ENCODE peak calls at places on chromosomes 6 and 20, in nine cellular contexts. One of them, this sample, is unnamed.

GRCh38 chr20:20864346-20865096 is 152.1 kb upstream of the RALGAPA2 start:
- DNase-seq in uterus: no peak
- DNase-seq in sigmoid colon: no peak
- DNase-seq in dorsolateral prefrontal cortex: no peak
- DNase-seq in cardiac muscle cell: peak; percentile 6
- DNase-seq in tibial nerve: no peak
- DNase-seq in ovary: no peak
- DNase-seq in keratinocyte: no peak
- DNase-seq in OCI-LY7: no peak
- DNase-seq in this sample: no peak

GRCh38 chr6:36805107-36805797 is 34.0 kb downstream of the CPNE5 start:
- DNase-seq in ovary: no peak
- DNase-seq in tibial nerve: no peak
- DNase-seq in keratinocyte: no peak
- DNase-seq in dorsolateral prefrontal cortex: no peak
- DNase-seq in sigmoid colon: no peak
- DNase-seq in cardiac muscle cell: no peak
- DNase-seq in uterus: no peak
- DNase-seq in OCI-LY7: no peak
- DNase-seq in this sample: no peak

GRCh38 chr6:14887986-14888574 is 357.8 kb upstream of the JARID2 start:
- DNase-seq in ovary: no peak
- DNase-seq in cardiac muscle cell: no peak
- DNase-seq in tibial nerve: no peak
- DNase-seq in keratinocyte: no peak
- DNase-seq in sigmoid colon: no peak
- DNase-seq in uterus: no peak
- DNase-seq in OCI-LY7: no peak
- DNase-seq in dorsolateral prefrontal cortex: no peak
- DNase-seq in this sample: no peak

GRCh38 chr6:53369876-53370515 is 21.2 kb upstream of the ELOVL5 start:
- DNase-seq in cardiac muscle cell: no peak
- DNase-seq in uterus: no peak
- DNase-seq in sigmoid colon: no peak
- DNase-seq in ovary: no peak
- DNase-seq in OCI-LY7: no peak
- DNase-seq in tibial nerve: no peak
- DNase-seq in keratinocyte: no peak
- DNase-seq in dorsolateral prefrontal cortex: no peak
- DNase-seq in this sample: no peak

GRCh38 chr6:35139924-35140524 is 1.1 kb downstream of the TCP11 start:
- DNase-seq in cardiac muscle cell: peak; percentile 88
- DNase-seq in sigmoid colon: peak; percentile 74
- DNase-seq in OCI-LY7: peak; percentile 79
- DNase-seq in dorsolateral prefrontal cortex: peak; percentile 55
- DNase-seq in keratinocyte: no peak
- DNase-seq in uterus: peak; percentile 57
- DNase-seq in tibial nerve: peak; percentile 18
- DNase-seq in ovary: peak; percentile 71
- DNase-seq in this sample: no peak

GRCh38 chr6:100998111-100998510 is 117.0 kb upstream of the ASCC3 start:
- DNase-seq in uterus: no peak
- DNase-seq in dorsolateral prefrontal cortex: no peak
- DNase-seq in tibial nerve: no peak
- DNase-seq in sigmoid colon: no peak
- DNase-seq in cardiac muscle cell: peak; percentile 25
- DNase-seq in OCI-LY7: no peak
- DNase-seq in ovary: no peak
- DNase-seq in keratinocyte: no peak
- DNase-seq in this sample: no peak

GRCh38 chr6:151689499-151690201 is 117.8 kb upstream of the ESR1 start:
- DNase-seq in ovary: no peak
- DNase-seq in OCI-LY7: no peak
- DNase-seq in dorsolateral prefrontal cortex: no peak
- DNase-seq in cardiac muscle cell: no peak
- DNase-seq in keratinocyte: no peak
- DNase-seq in sigmoid colon: no peak
- DNase-seq in tibial nerve: no peak
- DNase-seq in uterus: no peak
- DNase-seq in this sample: no peak

GRCh38 chr20:25325073-25325472 is 65.6 kb downstream of the ABHD12 start:
- DNase-seq in cardiac muscle cell: no peak
- DNase-seq in ovary: no peak
- DNase-seq in uterus: no peak
- DNase-seq in OCI-LY7: no peak
- DNase-seq in dorsolateral prefrontal cortex: no peak
- DNase-seq in tibial nerve: no peak
- DNase-seq in keratinocyte: no peak
- DNase-seq in sigmoid colon: no peak
- DNase-seq in this sample: no peak

GRCh38 chr6:17013701-17014100 is 88.1 kb upstream of the STMND1 start:
- DNase-seq in ovary: no peak
- DNase-seq in cardiac muscle cell: peak; percentile 60
- DNase-seq in tibial nerve: no peak
- DNase-seq in uterus: no peak
- DNase-seq in dorsolateral prefrontal cortex: no peak
- DNase-seq in OCI-LY7: no peak
- DNase-seq in sigmoid colon: no peak
- DNase-seq in keratinocyte: no peak
- DNase-seq in this sample: no peak

GRCh38 chr6:17012421-17013225 is 89.2 kb upstream of the STMND1 start:
- DNase-seq in cardiac muscle cell: peak; percentile 84
- DNase-seq in sigmoid colon: peak; percentile 87
- DNase-seq in keratinocyte: no peak
- DNase-seq in OCI-LY7: no peak
- DNase-seq in uterus: peak; percentile 27
- DNase-seq in ovary: no peak
- DNase-seq in dorsolateral prefrontal cortex: no peak
- DNase-seq in tibial nerve: no peak
- DNase-seq in this sample: no peak

GRCh38 chr6:17015144-17015543 is 86.7 kb upstream of the STMND1 start:
- DNase-seq in ovary: no peak
- DNase-seq in keratinocyte: peak; percentile 23
- DNase-seq in uterus: no peak
- DNase-seq in cardiac muscle cell: peak; percentile 32
- DNase-seq in dorsolateral prefrontal cortex: no peak
- DNase-seq in OCI-LY7: no peak
- DNase-seq in sigmoid colon: no peak
- DNase-seq in tibial nerve: no peak
- DNase-seq in this sample: no peak

GRCh38 chr6:17015551-17016381 is 86.1 kb upstream of the STMND1 start:
- DNase-seq in OCI-LY7: no peak
- DNase-seq in ovary: no peak
- DNase-seq in sigmoid colon: no peak
- DNase-seq in keratinocyte: no peak
- DNase-seq in dorsolateral prefrontal cortex: no peak
- DNase-seq in uterus: peak; percentile 27
- DNase-seq in tibial nerve: no peak
- DNase-seq in cardiac muscle cell: peak; percentile 68
- DNase-seq in this sample: no peak

DNA sequence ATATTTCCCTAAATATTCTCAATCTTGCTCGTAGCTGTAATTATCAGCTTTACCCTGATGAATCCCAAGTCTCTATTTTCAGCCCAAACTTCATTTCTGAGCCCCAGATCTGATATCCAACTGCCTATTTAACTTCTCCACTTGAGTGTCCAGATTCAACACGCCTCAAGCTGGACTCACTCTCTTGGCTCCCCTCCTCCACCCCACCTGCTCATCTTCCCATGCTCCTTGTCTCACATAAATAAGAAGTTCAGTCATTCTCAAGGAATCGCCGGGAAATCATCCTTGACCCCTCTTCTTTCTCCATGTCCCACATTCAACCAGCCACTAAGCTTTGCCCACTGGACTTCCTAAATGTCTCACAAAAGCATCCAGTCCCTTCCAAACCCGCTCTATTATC is 89.9 kb upstream of the STMND1 start:
- DNase-seq in ovary: no peak
- DNase-seq in dorsolateral prefrontal cortex: no peak
- DNase-seq in OCI-LY7: no peak
- DNase-seq in sigmoid colon: no peak
- DNase-seq in tibial nerve: no peak
- DNase-seq in cardiac muscle cell: no peak
- DNase-seq in uterus: no peak
- DNase-seq in keratinocyte: no peak
- DNase-seq in this sample: no peak
- H3K27ac ChIP-seq in ovary: no peak overlapping the region
- H3K27ac ChIP-seq in dorsolateral prefrontal cortex: no peak overlapping the region
- H3K27ac ChIP-seq in OCI-LY7: no peak overlapping the region
- H3K27ac ChIP-seq in sigmoid colon: peak overlapping the region; percentile 90
- H3K27ac ChIP-seq in tibial nerve: no peak overlapping the region
- H3K27ac ChIP-seq in cardiac muscle cell: no peak overlapping the region
- H3K27ac ChIP-seq in uterus: peak overlapping the region; percentile 56
- H3K27ac ChIP-seq in keratinocyte: no peak overlapping the region
- H3K27ac ChIP-seq in this sample: no peak overlapping the region

DNA sequence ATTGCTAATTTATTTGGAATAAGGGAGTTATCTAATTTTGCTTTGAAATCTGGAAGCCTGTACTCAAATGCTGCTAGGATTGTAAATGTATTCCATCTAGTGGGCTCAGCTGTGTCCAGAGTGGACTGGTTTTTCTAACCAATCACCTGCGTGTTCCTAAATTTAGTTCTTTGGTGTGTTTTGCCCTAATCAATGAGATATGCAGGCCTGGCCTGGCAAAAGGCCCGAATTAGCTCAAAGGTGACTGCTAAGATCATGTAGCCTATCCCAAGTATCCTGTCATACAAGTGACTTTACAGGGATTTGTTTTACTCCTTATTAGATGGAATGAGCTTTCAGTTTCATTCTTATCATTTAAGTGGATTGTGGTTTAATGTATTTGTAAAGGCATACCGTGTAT is 51.3 kb upstream of the ARMC2 start:
- DNase-seq in ovary: no peak
- DNase-seq in keratinocyte: no peak
- DNase-seq in uterus: no peak
- DNase-seq in OCI-LY7: no peak
- DNase-seq in cardiac muscle cell: peak; percentile 6
- DNase-seq in tibial nerve: no peak
- DNase-seq in sigmoid colon: no peak
- DNase-seq in dorsolateral prefrontal cortex: no peak
- DNase-seq in this sample: no peak
- H3K27ac ChIP-seq in ovary: no peak overlapping the region
- H3K27ac ChIP-seq in keratinocyte: no peak overlapping the region
- H3K27ac ChIP-seq in uterus: no peak overlapping the region
- H3K27ac ChIP-seq in OCI-LY7: no peak overlapping the region
- H3K27ac ChIP-seq in cardiac muscle cell: no peak overlapping the region
- H3K27ac ChIP-seq in tibial nerve: no peak overlapping the region
- H3K27ac ChIP-seq in sigmoid colon: no peak overlapping the region
- H3K27ac ChIP-seq in dorsolateral prefrontal cortex: no peak overlapping the region
- H3K27ac ChIP-seq in this sample: no peak overlapping the region

GRCh38 chr6:136249336-136249735 is 775 bp downstream of the MTFR2 start:
- DNase-seq in cardiac muscle cell: no peak
- DNase-seq in tibial nerve: no peak
- DNase-seq in keratinocyte: no peak
- DNase-seq in dorsolateral prefrontal cortex: no peak
- DNase-seq in OCI-LY7: peak; percentile 14
- DNase-seq in ovary: no peak
- DNase-seq in sigmoid colon: no peak
- DNase-seq in uterus: no peak
- DNase-seq in this sample: no peak
- H3K27ac ChIP-seq in cardiac muscle cell: no peak overlapping the region
- H3K27ac ChIP-seq in tibial nerve: no peak overlapping the region
- H3K27ac ChIP-seq in keratinocyte: peak overlapping the region; percentile 77
- H3K27ac ChIP-seq in dorsolateral prefrontal cortex: no peak overlapping the region
- H3K27ac ChIP-seq in OCI-LY7: peak overlapping the region; percentile 46
- H3K27ac ChIP-seq in ovary: no peak overlapping the region
- H3K27ac ChIP-seq in sigmoid colon: no peak overlapping the region
- H3K27ac ChIP-seq in uterus: no peak overlapping the region
- H3K27ac ChIP-seq in this sample: no peak overlapping the region

DNA sequence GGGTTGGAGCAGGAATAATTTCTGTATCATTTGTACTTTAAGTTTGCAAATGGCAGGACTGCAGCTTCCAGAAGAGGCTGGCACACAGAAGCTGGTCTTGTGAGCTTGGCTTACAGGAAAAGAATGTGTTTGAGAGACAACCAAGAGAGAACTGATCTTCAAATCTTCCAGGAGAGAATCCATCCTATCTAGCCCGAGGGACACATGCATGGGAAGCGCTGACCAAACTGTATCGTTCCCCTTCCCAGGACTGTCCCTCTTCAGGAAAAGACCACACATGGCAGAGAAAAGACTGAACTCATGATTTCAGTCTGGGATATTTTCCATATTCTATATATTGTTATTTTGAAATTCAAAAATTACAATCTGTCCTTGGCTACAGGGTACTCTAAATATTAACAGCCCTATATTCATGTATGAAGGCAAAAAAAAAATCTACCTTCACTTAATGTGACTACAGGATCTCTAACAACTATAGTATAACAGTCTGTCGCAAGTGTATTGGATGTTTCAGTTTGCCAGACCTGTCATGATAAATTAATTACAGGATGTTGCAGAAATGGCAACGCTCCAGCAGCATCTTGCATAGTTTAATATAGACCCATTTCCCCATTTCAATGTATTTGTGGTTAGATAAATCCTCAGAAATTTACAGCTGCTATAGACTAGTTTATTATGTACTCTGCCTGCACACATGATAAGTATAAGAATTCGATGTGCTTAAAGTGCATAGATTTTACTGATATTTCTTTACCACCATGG is 99.4 kb downstream of the MYB start:
- DNase-seq in keratinocyte: no peak
- DNase-seq in OCI-LY7: peak; percentile 87
- DNase-seq in cardiac muscle cell: peak; percentile 82
- DNase-seq in tibial nerve: peak; percentile 24
- DNase-seq in sigmoid colon: no peak
- DNase-seq in uterus: no peak
- DNase-seq in ovary: no peak
- DNase-seq in dorsolateral prefrontal cortex: peak; percentile 44
- DNase-seq in this sample: no peak
- H3K27ac ChIP-seq in keratinocyte: no peak overlapping the region
- H3K27ac ChIP-seq in OCI-LY7: peak overlapping the region; percentile 72
- H3K27ac ChIP-seq in cardiac muscle cell: no peak overlapping the region
- H3K27ac ChIP-seq in tibial nerve: no peak overlapping the region
- H3K27ac ChIP-seq in sigmoid colon: no peak overlapping the region
- H3K27ac ChIP-seq in uterus: no peak overlapping the region
- H3K27ac ChIP-seq in ovary: no peak overlapping the region
- H3K27ac ChIP-seq in dorsolateral prefrontal cortex: no peak overlapping the region
- H3K27ac ChIP-seq in this sample: no peak overlapping the region